ENCODE peak calls at places on chromosome X, in eight cellular contexts. S is activated CD4-positive, CD25-positive, alpha-beta regulatory T cell treated with anti-CD3 and anti-CD28 coated beads, Interleukin-2, amount 50 U/mL, for 72 hours; P is tibial nerve; W is lower leg skin; B is neural progenitor cell; Q is esophagus muscularis mucosa; M is SJSA1; G is mucosa of descending colon. R is an unnamed sample.

GRCh38 chrX:46407036-46407752 is 138.0 kb downstream of the ZNF674 start:
- DNase-seq in G (no peak), B (no peak), M (no peak), Q (no peak), P (no peak), W (no peak), S (no peak), R (no peak)

GRCh38 chrX:74865725-74866124 is 59.5 kb downstream of the NEXMIF start:
- DNase-seq in G (no peak), Q (no peak), B (no peak), M (no peak), S (no peak), W (no peak), P (no peak), R (no peak)

GRCh38 chrX:53441531-53442321 is 7.6 kb upstream of the HSD17B10 start:
- DNase-seq in P (peak; percentile 28), W (peak; percentile 93), Q (no peak), G (peak; percentile 91), S (peak; percentile 80), B (peak; percentile 92), M (peak; percentile 76), R (peak; percentile 87)

GRCh38 chrX:45351478-45351877 is 150.8 kb upstream of the DIPK2B start:
- DNase-seq in W (no peak), B (no peak), S (no peak), Q (no peak), P (no peak), G (no peak), M (no peak), R (no peak)

GRCh38 chrX:41472231-41472815 is 25.2 kb downstream of the NYX start:
- DNase-seq in S (no peak), P (no peak), M (peak; percentile 77), B (no peak), G (no peak), W (no peak), Q (no peak), R (no peak)

GRCh38 chrX:9071031-9071650 is 37.2 kb upstream of the FAM9B start:
- DNase-seq in B (no peak), Q (no peak), G (no peak), W (no peak), P (no peak), M (no peak), S (no peak), R (no peak)

GRCh38 chrX:121310820-121311219 is 263.4 kb downstream of the GLUD2 start:
- DNase-seq in G (no peak), M (no peak), S (no peak), Q (no peak), P (no peak), W (no peak), B (no peak), R (no peak)

GRCh38 chrX:69128573-69128972 is 36.7 kb downstream of the PJA1 start:
- DNase-seq in S (no peak), P (no peak), Q (no peak), W (no peak), B (peak; percentile 60), G (no peak), M (no peak), R (no peak)

GRCh38 chrX:26788402-26788998 is 572.5 kb downstream of the MAGEB5 start:
- DNase-seq in S (no peak), P (no peak), W (no peak), Q (no peak), M (no peak), G (no peak), B (no peak), R (no peak)

GRCh38 chrX:48003367-48003757 is 427 bp downstream of the ZNF182 start:
- DNase-seq in M (no peak), B (peak; percentile 4), W (no peak), Q (no peak), G (peak; percentile 52), S (peak; percentile 39), P (no peak), R (no peak)

GRCh38 chrX:53997751-53998150 is 46.5 kb downstream of the PHF8 start:
- DNase-seq in Q (no peak), S (no peak), B (no peak), G (no peak), M (no peak), P (no peak), W (no peak), R (no peak)

GRCh38 chrX:56728321-56728720 is 722 bp upstream of the NBDY start:
- DNase-seq in B (no peak), Q (no peak), P (no peak), W (no peak), M (no peak), G (no peak), S (no peak), R (no peak)

GRCh38 chrX:138723301-138723700 is 11.8 kb upstream of the FGF13 start:
- DNase-seq in W (no peak), Q (no peak), B (no peak), P (no peak), M (no peak), S (no peak), G (no peak), R (no peak)

GRCh38 chrX:48945517-48946348 is 11.7 kb downstream of the OTUD5 start:
- DNase-seq in M (peak; percentile 42), B (peak; percentile 74), S (peak; percentile 65), P (no peak), G (peak; percentile 58), W (no peak), Q (no peak), R (peak; percentile 15)

GRCh38 chrX:10549280-10549679 is 71.1 kb downstream of the MID1 start:
- DNase-seq in W (no peak), M (no peak), P (no peak), G (peak; percentile 34), B (no peak), Q (no peak), S (no peak), R (no peak)

GRCh38 chrX:103310592-103311400 is at the start of gene BEX2:
- DNase-seq in W (peak; percentile 93), M (no peak), S (peak; percentile 82), P (no peak), G (peak; percentile 85), Q (no peak), B (peak; percentile 87), R (peak; percentile 28)

GRCh38 chrX:150581093-150581775 is 12.8 kb downstream of the MTM1 start:
- DNase-seq in G (no peak), Q (no peak), B (no peak), P (no peak), S (no peak), M (no peak), W (no peak), R (no peak)

GRCh38 chrX:109927663-109928273 is 75.1 kb upstream of the TMEM164 start:
- DNase-seq in Q (no peak), B (no peak), M (no peak), G (no peak), P (no peak), S (no peak), W (no peak), R (peak; percentile 48)